ENCODE peak calls at places on chromosomes 16 and 17, in four cellular contexts. C, V, P and M are unnamed samples.

GRCh38 chr17:47423406-47424295 is 99.9 kb downstream of the EFCAB13 start:
- DNase-seq in P (peak; percentile 63), C (peak; percentile 20), V (no peak), M (no peak)

GRCh38 chr17:56918916-56919315 is 5.1 kb upstream of the TRIM25 start:
- DNase-seq in V (no peak), C (no peak), P (no peak), M (peak; percentile 74)

GRCh38 chr16:50315346-50315997 is 49.1 kb downstream of the ADCY7 start:
- DNase-seq in V (no peak), P (no peak), C (no peak), M (no peak)

GRCh38 chr16:24070851-24071250 is 185.3 kb upstream of the CACNG3 start:
- DNase-seq in P (no peak), V (peak; percentile 22), C (peak; percentile 45), M (peak; percentile 8)

GRCh38 chr17:60103957-60104356 is 25.2 kb upstream of the HEATR6 start:
- DNase-seq in V (no peak), C (no peak), P (no peak), M (no peak)

GRCh38 chr17:12438813-12439586 is 226.7 kb upstream of the MYOCD start:
- DNase-seq in C (no peak), V (no peak), P (no peak), M (no peak)

GRCh38 chr17:13751485-13751793 is 149.7 kb upstream of the HS3ST3A1 start:
- DNase-seq in P (no peak), C (no peak), V (no peak), M (no peak)

GRCh38 chr16:1909661-1910231 is 8.5 kb downstream of the HS3ST6 start:
- DNase-seq in P (peak; percentile 74), C (no peak), V (no peak), M (no peak)

GRCh38 chr16:31201511-31202401 is 804 bp downstream of the PYCARD start:
- DNase-seq in P (peak; percentile 87), C (peak; percentile 45), V (no peak), M (no peak)

GRCh38 chr17:60439501-60439900 is 17.2 kb downstream of the CHCT1 start:
- DNase-seq in P (no peak), V (peak; percentile 68), C (no peak), M (no peak)

GRCh38 chr17:4548721-4549531 is 6.3 kb downstream of the MYBBP1A start:
- DNase-seq in C (peak; percentile 44), V (peak; percentile 18), P (peak; percentile 14), M (no peak)

GRCh38 chr17:67546578-67547527 is 169.8 kb downstream of the PITPNC1 start:
- DNase-seq in V (peak; percentile 71), C (no peak), P (peak; percentile 85), M (peak; percentile 62)

GRCh38 chr16:60180609-60181008 is 1446.5 kb upstream of the GOT2 start:
- DNase-seq in C (no peak), V (no peak), P (no peak), M (no peak)

GRCh38 chr17:79970576-79971068 is 65.0 kb downstream of the TBC1D16 start:
- DNase-seq in P (peak; percentile 8), C (no peak), V (peak; percentile 10), M (peak; percentile 33)

GRCh38 chr17:28738680-28739384 is 5.0 kb upstream of the TRAF4 start:
- DNase-seq in V (no peak), P (peak; percentile 65), C (no peak), M (no peak)

GRCh38 chr17:1312261-1312870 is 32.9 kb downstream of the TRARG1 start:
- DNase-seq in V (no peak), C (no peak), P (peak; percentile 10), M (no peak)

GRCh38 chr17:76125922-76126321 is 15.1 kb downstream of the FOXJ1 start:
- DNase-seq in C (no peak), V (no peak), P (no peak), M (no peak)

GRCh38 chr17:47844814-47845453 is 3.9 kb upstream of the SCRN2 start:
- DNase-seq in C (no peak), P (peak; percentile 15), V (peak; percentile 18), M (peak; percentile 25)

GRCh38 chr16:79845006-79845733 is 244.6 kb upstream of the MAF start:
- DNase-seq in V (no peak), C (no peak), P (no peak), M (no peak)

GRCh38 chr17:42720996-42721583 is 23.8 kb downstream of the EZH1 start:
- DNase-seq in C (peak; percentile 53), V (peak; percentile 71), P (no peak), M (peak; percentile 76)

GRCh38 chr16:8647721-8648318 is 26.3 kb downstream of the METTL22 start:
- DNase-seq in P (no peak), C (no peak), V (no peak), M (no peak)

GRCh38 chr16:59170065-59170712 is 436.1 kb upstream of the GOT2 start:
- DNase-seq in C (no peak), V (no peak), P (no peak), M (no peak)

GRCh38 chr17:67322039-67322787 is 44.2 kb downstream of the PSMD12 start:
- DNase-seq in P (no peak), V (no peak), C (no peak), M (no peak)

GRCh38 chr17:76013377-76013932 is 12.8 kb downstream of the CDK3 start:
- DNase-seq in P (no peak), V (no peak), C (no peak), M (no peak)

GRCh38 chr16:81006472-81007311 is at the start of the genes CENPN and CMC2:
- DNase-seq in P (peak; percentile 100), V (peak; percentile 99), C (peak; percentile 93), M (peak; percentile 98)

GRCh38 chr17:73489333-73489732 is 154.9 kb downstream of the SDK2 start:
- DNase-seq in P (no peak), V (no peak), C (no peak), M (no peak)

GRCh38 chr17:16941643-16942042 is 30.3 kb downstream of the TNFRSF13B start:
- DNase-seq in C (no peak), V (peak; percentile 4), P (no peak), M (peak; percentile 7)

GRCh38 chr16:13067648-13068047 is 166.2 kb downstream of the SHISA9 start:
- DNase-seq in V (no peak), C (no peak), P (no peak), M (no peak)

GRCh38 chr17:75411328-75412067 is 6.0 kb upstream of the GRB2 start:
- DNase-seq in C (no peak), V (no peak), P (no peak), M (no peak)

GRCh38 chr16:21228473-21228872 is 5.0 kb upstream of the ANKS4B start:
- DNase-seq in V (no peak), C (no peak), P (no peak), M (no peak)

GRCh38 chr16:2512920-2513404 is 790 bp upstream of the ATP6V0C start:
- DNase-seq in P (peak; percentile 73), V (no peak), C (no peak), M (no peak)

GRCh38 chr17:20993863-20994778 is 48.7 kb downstream of the USP22 start:
- DNase-seq in V (no peak), C (no peak), P (no peak), M (no peak)

GRCh38 chr17:3944485-3945388 is 19.5 kb downstream of the ATP2A3 start:
- DNase-seq in V (peak; percentile 26), P (no peak), C (peak; percentile 72), M (peak; percentile 38)

GRCh38 chr17:55320594-55321506 is 56.1 kb downstream of the HLF start:
- DNase-seq in V (no peak), P (no peak), C (peak; percentile 13), M (no peak)

GRCh38 chr16:67246081-67246944 is 968 bp downstream of the FHOD1 start:
- DNase-seq in C (peak; percentile 82), V (peak; percentile 85), P (peak; percentile 96), M (peak; percentile 90)
- TF ChIP-seq CTCF in C (peak; percentile 63), V (peak; percentile 42), P (no peak), M (peak; percentile 13)

GRCh38 chr16:4783251-4783950 is 4.7 kb downstream of the SEPTIN12 start:
- DNase-seq in P (no peak), C (no peak), V (no peak), M (no peak)
- TF ChIP-seq CTCF in P (no peak), C (no peak), V (no peak), M (no peak)

GRCh38 chr16:68367034-68367433 is 56.2 kb downstream of the PRMT7 start:
- DNase-seq in V (peak; percentile 9), C (peak; percentile 39), P (peak; percentile 40), M (peak; percentile 38)
- TF ChIP-seq CTCF in V (peak; percentile 47), C (peak; percentile 52), P (peak; percentile 22), M (peak; percentile 41)

DNA sequence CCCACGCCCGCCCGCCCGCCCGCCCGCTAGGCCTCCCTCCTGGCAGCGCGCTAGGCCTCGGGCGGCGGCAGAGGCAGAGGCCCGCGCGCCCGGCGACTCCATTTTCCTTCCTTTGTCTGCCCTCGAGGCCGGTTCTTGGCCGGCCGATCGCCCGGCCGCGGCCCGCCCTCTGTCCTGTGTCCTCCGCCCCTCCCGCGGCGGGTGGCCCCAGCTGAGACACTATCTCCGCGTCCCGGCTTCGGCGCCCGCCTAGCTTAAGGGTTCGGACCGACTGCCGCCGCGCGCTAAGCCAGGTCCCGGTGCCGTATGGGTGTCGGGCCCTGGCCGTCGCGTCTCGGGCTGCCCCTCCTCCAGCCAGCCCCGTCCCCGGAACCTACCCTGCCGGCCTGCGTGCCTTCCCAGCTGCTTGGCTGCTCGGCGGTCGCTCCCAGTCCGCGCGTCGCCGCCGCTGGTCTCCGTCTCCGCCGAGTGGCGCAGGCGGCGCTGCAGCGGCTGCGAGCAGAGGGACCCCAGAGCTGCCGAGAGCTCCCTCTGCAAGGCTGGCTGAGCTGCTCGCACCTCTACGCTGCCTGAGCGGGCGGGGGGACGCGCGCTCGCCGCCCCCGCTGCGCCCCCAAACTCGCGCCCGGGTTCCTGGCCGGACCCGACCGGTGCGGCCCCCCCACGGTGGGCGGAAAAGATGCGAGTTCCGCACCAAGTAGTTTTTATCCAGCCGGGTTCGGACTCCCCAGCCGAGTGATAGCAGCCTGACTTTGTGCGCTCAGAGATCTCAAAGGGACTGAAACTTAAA is 787 bp downstream of the CTCF start:
- DNase-seq in C (no peak), V (peak; percentile 33), P (peak; percentile 80), M (no peak)
- TF ChIP-seq CTCF in C (peak; percentile 43), V (peak; percentile 36), P (no peak), M (no peak)

GRCh38 chr17:78361227-78361683 is 1.4 kb upstream of the SOCS3 start:
- DNase-seq in P (no peak), V (no peak), C (no peak), M (no peak)

GRCh38 chr17:78362232-78362631 is 2.4 kb upstream of the SOCS3 start:
- DNase-seq in P (no peak), V (no peak), C (no peak), M (no peak)

GRCh38 chr17:78364436-78365281 is 4.8 kb upstream of the SOCS3 start:
- DNase-seq in P (no peak), C (no peak), V (no peak), M (no peak)

GRCh38 chr17:78360371-78361226 is 722 bp upstream of the SOCS3 start:
- DNase-seq in V (peak; percentile 80), C (peak; percentile 91), P (peak; percentile 96), M (peak; percentile 79)

GRCh38 chr17:78362671-78363070 is 2.8 kb upstream of the SOCS3 start:
- DNase-seq in C (no peak), P (no peak), V (no peak), M (no peak)
- TF ChIP-seq CTCF in C (no peak), P (no peak), V (peak; percentile 6), M (no peak)

DNA sequence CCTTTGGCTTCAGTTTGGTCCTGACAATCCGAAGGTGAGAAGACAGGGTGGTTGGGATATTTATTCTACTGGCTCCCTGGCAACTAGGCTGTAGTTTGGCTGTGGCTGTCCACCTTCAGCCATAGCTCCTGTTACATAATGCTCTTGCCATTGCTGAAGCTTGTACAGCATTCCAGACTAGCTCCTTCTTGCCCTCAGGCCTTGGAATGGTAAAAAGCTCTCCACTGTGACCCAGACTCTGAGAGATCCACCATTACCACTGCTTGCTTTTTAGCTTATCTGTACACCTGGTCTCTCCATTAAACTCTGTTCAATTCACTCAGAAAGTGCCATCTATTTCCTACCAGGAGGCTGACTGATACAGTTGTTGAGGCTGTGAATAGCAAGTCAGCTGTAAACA is 231.8 kb upstream of the MON1B start:
- DNase-seq in C (no peak), P (no peak), V (no peak), M (no peak)
- TF ChIP-seq CTCF in C (no peak), P (no peak), V (no peak), M (no peak)